ENCODE peak calls at places on chromosomes 5 and 9, in six cellular contexts. X is IMR-90, M is H9, U is neuronal stem cell, N is mesenchymal stem cell, F is H1. P is an unnamed sample.

GRCh38 chr9:110316255-110316921 is 21.3 kb downstream of the TXNDC8 start:
- DNase-seq in X (no peak), M (no peak), U (no peak), N (peak; percentile 37), F (no peak), P (peak; percentile 32)

GRCh38 chr5:150656191-150657132 is 4.6 kb upstream of the MYOZ3 start:
- DNase-seq in X (no peak), M (peak; percentile 86), U (peak; percentile 80), N (peak; percentile 57), F (peak; percentile 94), P (peak; percentile 66)

GRCh38 chr9:4413856-4414255 is 76.4 kb upstream of the SLC1A1 start:
- DNase-seq in X (no peak), M (no peak), U (no peak), N (no peak), F (no peak), P (peak; percentile 38)

GRCh38 chr9:38027714-38028113 is 41.3 kb downstream of the SHB start:
- DNase-seq in X (no peak), M (no peak), U (no peak), N (no peak), F (no peak), P (peak; percentile 33)

GRCh38 chr9:78725565-78725964 is 428.6 kb downstream of the PSAT1 start:
- DNase-seq in X (no peak), M (no peak), U (no peak), N (no peak), F (no peak), P (no peak)

GRCh38 chr5:146560205-146560812 is 44.3 kb upstream of the GPR151 start:
- DNase-seq in X (peak; percentile 5), M (no peak), U (no peak), N (peak; percentile 22), F (no peak), P (peak; percentile 69)

GRCh38 chr5:41507501-41507900 is 2.9 kb downstream of the PLCXD3 start:
- DNase-seq in X (no peak), M (no peak), U (no peak), N (no peak), F (no peak), P (no peak)

GRCh38 chr9:78103971-78104433 is 72.4 kb upstream of the GNAQ start:
- DNase-seq in X (no peak), M (no peak), U (no peak), N (no peak), F (no peak), P (peak; percentile 14)

GRCh38 chr5:66513130-66513529 is 83.1 kb upstream of the MAST4 start:
- DNase-seq in X (no peak), M (no peak), U (no peak), N (no peak), F (no peak), P (no peak)

GRCh38 chr5:91361790-91362189 is 21.3 kb downstream of the ARRDC3 start:
- DNase-seq in X (no peak), M (no peak), U (no peak), N (no peak), F (no peak), P (no peak)

GRCh38 chr9:114525505-114525904 is 20.2 kb upstream of the WHRN start:
- DNase-seq in X (peak; percentile 82), M (no peak), U (no peak), N (peak; percentile 33), F (no peak), P (no peak)

GRCh38 chr9:127336708-127337352 is 60.1 kb upstream of the SLC2A8 start:
- DNase-seq in X (peak; percentile 96), M (no peak), U (no peak), N (peak; percentile 96), F (no peak), P (peak; percentile 82)

GRCh38 chr5:34459908-34460307 is 196.2 kb upstream of the RAI14 start:
- DNase-seq in X (no peak), M (no peak), U (no peak), N (no peak), F (no peak), P (no peak)

GRCh38 chr5:150368526-150368925 is 11.0 kb downstream of the TCOF1 start:
- DNase-seq in X (no peak), M (no peak), U (no peak), N (no peak), F (no peak), P (no peak)

GRCh38 chr9:70421272-70422180 is 7.1 kb upstream of the KLF9 start:
- DNase-seq in X (peak; percentile 54), M (no peak), U (no peak), N (peak; percentile 64), F (peak; percentile 48), P (no peak)

GRCh38 chr5:38023353-38023752 is 183.5 kb upstream of the GDNF start:
- DNase-seq in X (no peak), M (no peak), U (no peak), N (no peak), F (no peak), P (no peak)

GRCh38 chr9:37126214-37126788 is 5.9 kb downstream of the ZCCHC7 start:
- DNase-seq in X (peak; percentile 2), M (no peak), U (no peak), N (no peak), F (no peak), P (no peak)

GRCh38 chr5:63025679-63026078 is 447.1 kb downstream of the LRRC70 start:
- DNase-seq in X (no peak), M (no peak), U (no peak), N (no peak), F (no peak), P (no peak)

GRCh38 chr9:123099042-123099441 is 65.6 kb downstream of the GPR21 start:
- DNase-seq in X (no peak), M (no peak), U (no peak), N (no peak), F (no peak), P (no peak)

GRCh38 chr5:73443725-73444498 is 4.7 kb downstream of the FOXD1 start:
- DNase-seq in X (no peak), M (peak; percentile 92), U (no peak), N (no peak), F (peak; percentile 85), P (no peak)

GRCh38 chr5:173839117-173839713 is 48.9 kb upstream of the CPEB4 start:
- DNase-seq in X (no peak), M (no peak), U (no peak), N (no peak), F (no peak), P (no peak)

GRCh38 chr5:132840896-132841818 is 10.7 kb upstream of the SHROOM1 start:
- DNase-seq in X (peak; percentile 34), M (no peak), U (no peak), N (peak; percentile 71), F (no peak), P (peak; percentile 63)

DNA sequence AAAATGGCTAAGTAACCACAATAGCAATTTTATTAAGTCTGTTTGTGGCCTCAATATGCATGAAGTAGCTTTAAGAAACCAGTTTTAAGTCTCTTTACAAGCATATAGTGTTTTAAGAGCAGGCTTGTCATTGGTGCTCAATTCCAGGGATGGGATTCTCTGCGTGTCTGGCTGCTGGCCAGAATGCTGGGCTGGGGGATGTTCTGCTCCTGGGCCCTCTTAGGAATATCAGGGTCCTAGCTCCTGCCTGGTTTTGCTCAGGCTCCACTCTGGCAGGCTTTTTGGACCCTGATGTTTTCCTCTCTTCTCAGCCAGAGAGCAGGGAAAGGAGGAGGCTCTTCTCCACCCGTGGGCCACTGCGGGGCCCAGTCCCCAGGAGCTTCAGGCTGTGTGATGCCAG is 127.2 kb downstream of the PDE8B start:
- DNase-seq in X (no peak), M (no peak), U (no peak), N (no peak), F (no peak), P (no peak)
- H3K14ac ChIP-seq in X (no peak overlapping the region), M (no peak overlapping the region), U (no peak overlapping the region), N (no peak overlapping the region), F (no peak overlapping the region), P (no peak overlapping the region)

GRCh38 chr5:154237946-154238345 is 47.4 kb downstream of the GALNT10 start:
- DNase-seq in X (no peak), M (no peak), U (no peak), N (no peak), F (no peak), P (no peak)
- H3K14ac ChIP-seq in X (no peak overlapping the region), M (no peak overlapping the region), U (no peak overlapping the region), N (no peak overlapping the region), F (no peak overlapping the region), P (no peak overlapping the region)

GRCh38 chr5:117719413-117719812 is 1144.8 kb upstream of the SEMA6A start:
- DNase-seq in X (no peak), M (no peak), U (no peak), N (no peak), F (no peak), P (no peak)
- H3K14ac ChIP-seq in X (no peak overlapping the region), M (no peak overlapping the region), U (no peak overlapping the region), N (no peak overlapping the region), F (no peak overlapping the region), P (no peak overlapping the region)

DNA sequence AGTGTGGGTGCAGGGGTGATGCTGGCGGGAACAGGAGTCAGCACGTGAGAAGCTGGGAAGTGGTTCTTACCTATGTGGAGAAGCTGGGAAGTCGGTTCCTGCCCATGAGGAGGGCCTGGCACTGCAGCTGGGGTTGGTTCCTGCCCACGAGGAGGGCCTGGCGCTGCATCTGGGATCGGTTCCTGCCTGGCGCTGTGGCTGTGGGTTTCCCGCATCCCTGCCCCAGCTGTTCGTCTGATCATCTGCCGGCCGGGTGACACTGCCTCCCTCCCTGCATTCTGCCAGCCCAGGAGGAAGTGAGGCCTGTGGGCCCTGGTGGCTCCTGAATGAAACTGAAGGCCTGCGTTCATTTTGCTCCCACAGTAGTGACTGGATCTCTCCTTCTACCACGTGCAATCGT is 5.1 kb downstream of the OBP2A start:
- DNase-seq in X (no peak), M (no peak), U (no peak), N (no peak), F (no peak), P (no peak)
- H3K14ac ChIP-seq in X (no peak overlapping the region), M (no peak overlapping the region), U (no peak overlapping the region), N (no peak overlapping the region), F (no peak overlapping the region), P (no peak overlapping the region)

GRCh38 chr5:1983919-1984695 is 101.4 kb upstream of the IRX4 start:
- DNase-seq in X (no peak), M (no peak), U (no peak), N (no peak), F (no peak), P (no peak)

GRCh38 chr5:1985781-1986180 is 103.1 kb upstream of the IRX4 start:
- DNase-seq in X (no peak), M (no peak), U (no peak), N (no peak), F (no peak), P (no peak)

GRCh38 chr5:1983401-1983800 is 100.7 kb upstream of the IRX4 start:
- DNase-seq in X (no peak), M (no peak), U (no peak), N (no peak), F (no peak), P (no peak)

GRCh38 chr5:1987471-1987870 is 104.7 kb upstream of the IRX4 start:
- DNase-seq in X (no peak), M (no peak), U (no peak), N (no peak), F (no peak), P (no peak)
- H3K14ac ChIP-seq in X (no peak overlapping the region), M (no peak overlapping the region), U (no peak overlapping the region), N (no peak overlapping the region), F (no peak overlapping the region), P (no peak overlapping the region)